ENCODE peak calls at places on chromosome 12, in six cellular contexts. One of them, this sample, is unnamed.

GRCh38 chr12:65659681-65660080 is 164.6 kb upstream of the HMGA2 start:
- DNase-seq in cardiac muscle cell: no peak
- DNase-seq in endothelial cell of umbilical vein: peak
- DNase-seq in endothelial cell: no peak
- DNase-seq in coronary artery: no peak
- DNase-seq in lower lobe of right lung: no peak
- DNase-seq in this sample: no peak

GRCh38 chr12:25701290-25701689 is 148.2 kb upstream of the LMNTD1 start:
- DNase-seq in cardiac muscle cell: peak
- DNase-seq in endothelial cell of umbilical vein: no peak
- DNase-seq in endothelial cell: no peak
- DNase-seq in coronary artery: no peak
- DNase-seq in lower lobe of right lung: no peak
- DNase-seq in this sample: no peak

GRCh38 chr12:123512838-123513665 is 20.5 kb downstream of the RILPL1 start:
- DNase-seq in cardiac muscle cell: no peak
- DNase-seq in endothelial cell of umbilical vein: no peak
- DNase-seq in endothelial cell: no peak
- DNase-seq in coronary artery: no peak
- DNase-seq in lower lobe of right lung: peak
- DNase-seq in this sample: no peak

GRCh38 chr12:6326316-6326959 is 15.4 kb downstream of the TNFRSF1A start:
- DNase-seq in cardiac muscle cell: peak
- DNase-seq in endothelial cell of umbilical vein: peak
- DNase-seq in endothelial cell: peak
- DNase-seq in coronary artery: no peak
- DNase-seq in lower lobe of right lung: no peak
- DNase-seq in this sample: no peak

GRCh38 chr12:29782285-29782820 is 1.4 kb downstream of the TMTC1 start:
- DNase-seq in cardiac muscle cell: peak
- DNase-seq in endothelial cell of umbilical vein: peak
- DNase-seq in endothelial cell: no peak
- DNase-seq in coronary artery: no peak
- DNase-seq in lower lobe of right lung: no peak
- DNase-seq in this sample: no peak

GRCh38 chr12:121379945-121380344 is 20.0 kb upstream of the RNF34 start:
- DNase-seq in cardiac muscle cell: no peak
- DNase-seq in endothelial cell of umbilical vein: no peak
- DNase-seq in endothelial cell: no peak
- DNase-seq in coronary artery: no peak
- DNase-seq in lower lobe of right lung: no peak
- DNase-seq in this sample: no peak

GRCh38 chr12:31322651-31323248 is 3.2 kb downstream of the SINHCAF start:
- DNase-seq in cardiac muscle cell: peak
- DNase-seq in endothelial cell of umbilical vein: peak
- DNase-seq in endothelial cell: no peak
- DNase-seq in coronary artery: no peak
- DNase-seq in lower lobe of right lung: no peak
- DNase-seq in this sample: no peak

GRCh38 chr12:120324841-120325417 is 2.6 kb downstream of the PLA2G1B start:
- DNase-seq in cardiac muscle cell: no peak
- DNase-seq in endothelial cell of umbilical vein: no peak
- DNase-seq in endothelial cell: no peak
- DNase-seq in coronary artery: no peak
- DNase-seq in lower lobe of right lung: no peak
- DNase-seq in this sample: no peak

GRCh38 chr12:24739094-24739779 is 209.7 kb downstream of the BCAT1 start:
- DNase-seq in cardiac muscle cell: no peak
- DNase-seq in endothelial cell of umbilical vein: no peak
- DNase-seq in endothelial cell: no peak
- DNase-seq in coronary artery: no peak
- DNase-seq in lower lobe of right lung: no peak
- DNase-seq in this sample: no peak

GRCh38 chr12:132764231-132764630 is 2.6 kb upstream of the ANKLE2 start:
- DNase-seq in cardiac muscle cell: no peak
- DNase-seq in endothelial cell of umbilical vein: no peak
- DNase-seq in endothelial cell: no peak
- DNase-seq in coronary artery: no peak
- DNase-seq in lower lobe of right lung: no peak
- DNase-seq in this sample: no peak

GRCh38 chr12:90854136-90854689 is 100.8 kb downstream of the CCER1 start:
- DNase-seq in cardiac muscle cell: peak
- DNase-seq in endothelial cell of umbilical vein: peak
- DNase-seq in endothelial cell: peak
- DNase-seq in coronary artery: no peak
- DNase-seq in lower lobe of right lung: no peak
- DNase-seq in this sample: no peak

GRCh38 chr12:30378307-30378706 is 317.4 kb downstream of the IPO8 start:
- DNase-seq in cardiac muscle cell: no peak
- DNase-seq in endothelial cell of umbilical vein: no peak
- DNase-seq in endothelial cell: no peak
- DNase-seq in coronary artery: no peak
- DNase-seq in lower lobe of right lung: no peak
- DNase-seq in this sample: no peak

GRCh38 chr12:42235426-42235825 is 2.6 kb downstream of the YAF2 start:
- DNase-seq in cardiac muscle cell: no peak
- DNase-seq in endothelial cell of umbilical vein: no peak
- DNase-seq in endothelial cell: no peak
- DNase-seq in coronary artery: no peak
- DNase-seq in lower lobe of right lung: no peak
- DNase-seq in this sample: no peak

GRCh38 chr12:12172106-12172511 is 94.7 kb downstream of the LRP6 start:
- DNase-seq in cardiac muscle cell: peak
- DNase-seq in endothelial cell of umbilical vein: peak
- DNase-seq in endothelial cell: no peak
- DNase-seq in coronary artery: no peak
- DNase-seq in lower lobe of right lung: no peak
- DNase-seq in this sample: no peak

GRCh38 chr12:131865196-131865875 is 29.1 kb upstream of the ULK1 start:
- DNase-seq in cardiac muscle cell: no peak
- DNase-seq in endothelial cell of umbilical vein: no peak
- DNase-seq in endothelial cell: no peak
- DNase-seq in coronary artery: no peak
- DNase-seq in lower lobe of right lung: no peak
- DNase-seq in this sample: no peak

GRCh38 chr12:109302358-109302757 is 6.7 kb downstream of the FOXN4 start:
- DNase-seq in cardiac muscle cell: no peak
- DNase-seq in endothelial cell of umbilical vein: no peak
- DNase-seq in endothelial cell: no peak
- DNase-seq in coronary artery: no peak
- DNase-seq in lower lobe of right lung: no peak
- DNase-seq in this sample: no peak
- TF ChIP-seq CTCF in cardiac muscle cell: peak
- TF ChIP-seq CTCF in endothelial cell of umbilical vein: no peak
- TF ChIP-seq CTCF in endothelial cell: peak
- TF ChIP-seq CTCF in coronary artery: no peak
- TF ChIP-seq CTCF in lower lobe of right lung: no peak
- TF ChIP-seq CTCF in this sample: no peak

GRCh38 chr12:17528394-17528793 is 561.6 kb downstream of the RERGL start:
- DNase-seq in cardiac muscle cell: no peak
- DNase-seq in endothelial cell of umbilical vein: no peak
- DNase-seq in endothelial cell: no peak
- DNase-seq in coronary artery: no peak
- DNase-seq in lower lobe of right lung: no peak
- DNase-seq in this sample: no peak
- TF ChIP-seq CTCF in cardiac muscle cell: no peak
- TF ChIP-seq CTCF in endothelial cell of umbilical vein: no peak
- TF ChIP-seq CTCF in endothelial cell: no peak
- TF ChIP-seq CTCF in coronary artery: no peak
- TF ChIP-seq CTCF in lower lobe of right lung: no peak
- TF ChIP-seq CTCF in this sample: no peak

DNA sequence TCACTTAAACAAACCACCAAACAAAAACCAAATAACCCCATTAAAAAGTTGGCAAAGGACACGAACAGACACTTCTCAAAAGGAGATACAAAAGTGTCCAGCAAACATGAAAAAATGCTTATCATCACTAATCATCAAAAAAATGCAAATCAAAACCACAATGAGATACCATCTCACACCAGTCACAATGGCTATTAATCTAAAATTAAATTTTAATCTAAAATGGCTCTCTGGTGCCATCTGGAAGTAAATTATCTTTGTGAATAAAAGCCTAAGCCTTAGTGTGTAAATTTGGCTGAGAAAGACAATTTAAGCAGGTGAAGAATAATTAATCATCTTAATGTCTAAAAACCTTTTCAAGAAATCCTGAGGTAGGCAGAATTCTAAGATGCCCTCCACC is 204.5 kb upstream of the PPFIA2 start:
- DNase-seq in cardiac muscle cell: no peak
- DNase-seq in endothelial cell of umbilical vein: no peak
- DNase-seq in endothelial cell: no peak
- DNase-seq in coronary artery: no peak
- DNase-seq in lower lobe of right lung: no peak
- DNase-seq in this sample: no peak
- TF ChIP-seq CTCF in cardiac muscle cell: no peak
- TF ChIP-seq CTCF in endothelial cell of umbilical vein: no peak
- TF ChIP-seq CTCF in endothelial cell: no peak
- TF ChIP-seq CTCF in coronary artery: no peak
- TF ChIP-seq CTCF in lower lobe of right lung: no peak
- TF ChIP-seq CTCF in this sample: no peak

GRCh38 chr12:52587563-52587962 is 13.7 kb downstream of the KRT72 start:
- DNase-seq in cardiac muscle cell: no peak
- DNase-seq in endothelial cell of umbilical vein: no peak
- DNase-seq in endothelial cell: no peak
- DNase-seq in coronary artery: peak
- DNase-seq in lower lobe of right lung: no peak
- DNase-seq in this sample: no peak
- TF ChIP-seq CTCF in cardiac muscle cell: no peak
- TF ChIP-seq CTCF in endothelial cell of umbilical vein: no peak
- TF ChIP-seq CTCF in endothelial cell: no peak
- TF ChIP-seq CTCF in coronary artery: no peak
- TF ChIP-seq CTCF in lower lobe of right lung: no peak
- TF ChIP-seq CTCF in this sample: no peak

GRCh38 chr12:100991059-100991562 is 196.5 kb downstream of the ANO4 start:
- DNase-seq in cardiac muscle cell: no peak
- DNase-seq in endothelial cell of umbilical vein: no peak
- DNase-seq in endothelial cell: no peak
- DNase-seq in coronary artery: no peak
- DNase-seq in lower lobe of right lung: no peak
- DNase-seq in this sample: no peak

GRCh38 chr12:100995771-100996170 is 201.2 kb downstream of the ANO4 start:
- DNase-seq in cardiac muscle cell: no peak
- DNase-seq in endothelial cell of umbilical vein: no peak
- DNase-seq in endothelial cell: no peak
- DNase-seq in coronary artery: no peak
- DNase-seq in lower lobe of right lung: no peak
- DNase-seq in this sample: no peak

GRCh38 chr12:100992194-100992593 is 197.6 kb downstream of the ANO4 start:
- DNase-seq in cardiac muscle cell: no peak
- DNase-seq in endothelial cell of umbilical vein: no peak
- DNase-seq in endothelial cell: no peak
- DNase-seq in coronary artery: no peak
- DNase-seq in lower lobe of right lung: no peak
- DNase-seq in this sample: no peak

GRCh38 chr12:100995201-100995600 is 200.6 kb downstream of the ANO4 start:
- DNase-seq in cardiac muscle cell: peak
- DNase-seq in endothelial cell of umbilical vein: no peak
- DNase-seq in endothelial cell: no peak
- DNase-seq in coronary artery: no peak
- DNase-seq in lower lobe of right lung: no peak
- DNase-seq in this sample: no peak

DNA sequence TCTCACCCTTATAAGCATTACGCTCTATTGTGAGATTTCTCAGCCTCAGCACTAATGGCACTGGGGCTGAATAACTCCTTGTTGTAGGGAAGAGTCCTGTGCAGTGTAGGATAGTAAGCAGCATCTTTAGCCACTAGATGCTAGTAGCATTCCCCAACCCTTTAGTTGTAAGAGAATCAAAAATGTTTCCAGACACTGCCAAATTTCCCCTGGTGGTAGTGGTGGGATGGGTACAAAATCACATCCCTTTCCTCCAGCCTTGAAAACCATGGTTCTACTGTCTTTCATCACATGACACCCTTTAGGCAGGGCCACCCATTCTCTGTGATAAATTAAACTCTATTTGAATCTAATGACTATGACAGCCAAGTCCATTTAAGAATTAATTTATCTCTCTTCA is 199.3 kb downstream of the ANO4 start:
- DNase-seq in cardiac muscle cell: no peak
- DNase-seq in endothelial cell of umbilical vein: no peak
- DNase-seq in endothelial cell: no peak
- DNase-seq in coronary artery: no peak
- DNase-seq in lower lobe of right lung: no peak
- DNase-seq in this sample: no peak
- TF ChIP-seq CTCF in cardiac muscle cell: no peak
- TF ChIP-seq CTCF in endothelial cell of umbilical vein: no peak
- TF ChIP-seq CTCF in endothelial cell: no peak
- TF ChIP-seq CTCF in coronary artery: no peak
- TF ChIP-seq CTCF in lower lobe of right lung: no peak
- TF ChIP-seq CTCF in this sample: no peak

GRCh38 chr12:111445311-111446043 is 39.8 kb downstream of the SH2B3 start:
- DNase-seq in cardiac muscle cell: no peak
- DNase-seq in endothelial cell of umbilical vein: no peak
- DNase-seq in endothelial cell: no peak
- DNase-seq in coronary artery: peak
- DNase-seq in lower lobe of right lung: no peak
- DNase-seq in this sample: peak

GRCh38 chr12:111446044-111446581 is 40.4 kb downstream of the SH2B3 start:
- DNase-seq in cardiac muscle cell: peak
- DNase-seq in endothelial cell of umbilical vein: peak
- DNase-seq in endothelial cell: peak
- DNase-seq in coronary artery: peak
- DNase-seq in lower lobe of right lung: no peak
- DNase-seq in this sample: no peak

GRCh38 chr12:111443586-111443985 is 37.9 kb downstream of the SH2B3 start:
- DNase-seq in cardiac muscle cell: no peak
- DNase-seq in endothelial cell of umbilical vein: no peak
- DNase-seq in endothelial cell: no peak
- DNase-seq in coronary artery: peak
- DNase-seq in lower lobe of right lung: no peak
- DNase-seq in this sample: no peak

GRCh38 chr12:111444314-111444705 is 38.6 kb downstream of the SH2B3 start:
- DNase-seq in cardiac muscle cell: no peak
- DNase-seq in endothelial cell of umbilical vein: no peak
- DNase-seq in endothelial cell: no peak
- DNase-seq in coronary artery: no peak
- DNase-seq in lower lobe of right lung: no peak
- DNase-seq in this sample: no peak

DNA sequence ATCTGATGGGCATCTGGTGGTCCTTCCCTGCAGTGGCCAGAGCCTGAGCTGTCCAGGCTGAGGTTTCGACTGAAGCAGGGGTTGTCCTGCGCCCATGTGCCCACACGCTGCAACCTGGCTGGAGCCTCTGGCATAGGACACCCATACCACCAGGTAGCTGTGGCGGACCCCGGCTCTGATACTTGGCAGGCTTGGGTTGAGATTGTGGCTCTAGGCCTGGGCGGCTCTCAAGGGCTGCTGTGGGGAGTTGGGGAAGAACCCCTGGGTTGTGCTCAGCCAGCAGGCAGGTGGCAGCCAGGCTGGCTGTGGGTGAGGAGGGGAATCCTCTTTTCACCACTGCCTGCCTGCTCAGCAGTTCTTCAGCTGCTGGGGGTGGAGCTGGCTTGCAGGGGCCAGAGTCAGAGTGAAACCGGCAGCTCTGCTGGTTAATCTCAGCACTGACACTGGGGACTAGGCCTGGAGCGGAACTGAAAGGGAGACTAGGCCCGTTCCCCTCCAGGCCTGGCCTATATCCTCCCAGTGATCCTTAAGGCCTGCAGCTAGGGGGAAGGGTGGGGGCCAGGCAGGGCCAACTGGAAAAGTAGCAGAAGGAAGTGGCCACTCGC is 39.1 kb downstream of the SH2B3 start:
- DNase-seq in cardiac muscle cell: peak
- DNase-seq in endothelial cell of umbilical vein: no peak
- DNase-seq in endothelial cell: peak
- DNase-seq in coronary artery: no peak
- DNase-seq in lower lobe of right lung: peak
- DNase-seq in this sample: peak
- TF ChIP-seq CTCF in cardiac muscle cell: no peak
- TF ChIP-seq CTCF in endothelial cell of umbilical vein: no peak
- TF ChIP-seq CTCF in endothelial cell: no peak
- TF ChIP-seq CTCF in coronary artery: no peak
- TF ChIP-seq CTCF in lower lobe of right lung: peak
- TF ChIP-seq CTCF in this sample: no peak

This sample was measured in CD8-positive, alpha-beta T cell.